ENCODE peak calls at places on chromosome 6, in four cellular contexts. S, H, V and Z are unnamed samples.

GRCh38 chr6:28218312-28219248 is 6.5 kb upstream of the ZSCAN9 start:
- DNase-seq in S (peak), H (peak), V (peak), Z (peak)

GRCh38 chr6:86516087-86516486 is 421.2 kb upstream of the HTR1E start:
- DNase-seq in S (no peak), H (no peak), V (no peak), Z (no peak)

GRCh38 chr6:53235508-53235907 is 86.9 kb upstream of the GCM1 start:
- DNase-seq in S (no peak), H (no peak), V (no peak), Z (no peak)

GRCh38 chr6:147508073-147508870 is at the start of gene SAMD5:
- DNase-seq in S (peak), H (peak), V (peak), Z (peak)

GRCh38 chr6:135935951-135936601 is 84.6 kb downstream of the PDE7B start:
- DNase-seq in S (peak), H (peak), V (no peak), Z (no peak)

GRCh38 chr6:126054802-126055201 is 68.5 kb downstream of the TRMT11 start:
- DNase-seq in S (no peak), H (no peak), V (no peak), Z (no peak)

GRCh38 chr6:11426571-11426970 is 111.0 kb upstream of the TMEM170B start:
- DNase-seq in S (no peak), H (no peak), V (no peak), Z (no peak)

GRCh38 chr6:21856096-21856825 is 262.7 kb downstream of the SOX4 start:
- DNase-seq in S (peak), H (peak), V (peak), Z (no peak)

GRCh38 chr6:121436172-121436965 is 923 bp downstream of the GJA1 start:
- DNase-seq in S (no peak), H (no peak), V (no peak), Z (no peak)

GRCh38 chr6:170555305-170555704 is 1.1 kb downstream of the TBP start:
- DNase-seq in S (no peak), H (no peak), V (no peak), Z (no peak)

GRCh38 chr6:28353981-28354676 is 4.4 kb downstream of the ZKSCAN3 start:
- DNase-seq in S (peak), H (no peak), V (peak), Z (no peak)

GRCh38 chr6:42168650-42169049 is 4.5 kb upstream of the GUCA1A start:
- DNase-seq in S (no peak), H (peak), V (no peak), Z (no peak)
- TF ChIP-seq CTCF in S (no peak), H (no peak), V (no peak), Z (no peak)

DNA sequence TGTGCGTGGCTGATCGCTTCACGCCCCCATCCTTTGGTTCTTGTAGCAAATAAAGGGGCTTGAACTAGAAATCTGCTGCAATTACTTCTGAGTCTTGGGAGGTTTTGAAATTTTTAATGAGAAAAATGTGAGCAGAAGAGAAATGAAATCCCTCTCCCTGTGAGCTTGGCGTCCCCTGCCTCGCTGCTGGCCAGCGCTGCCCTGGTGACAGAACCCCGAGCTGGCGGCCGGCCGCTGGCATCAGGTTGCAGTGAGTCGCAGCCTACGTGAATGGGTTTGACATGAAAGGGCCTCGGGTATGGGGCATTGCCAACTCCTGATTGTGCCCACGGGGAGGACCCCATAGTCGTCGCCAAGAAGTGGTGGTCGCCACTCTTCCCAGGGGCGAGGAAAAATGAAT is 380.4 kb downstream of the THBS2 start:
- DNase-seq in S (no peak), H (no peak), V (no peak), Z (no peak)
- TF ChIP-seq CTCF in S (no peak), H (no peak), V (no peak), Z (no peak)

GRCh38 chr6:95120984-95121383 is 456.4 kb upstream of the MANEA start:
- DNase-seq in S (no peak), H (no peak), V (no peak), Z (no peak)

GRCh38 chr6:95119927-95120326 is 457.4 kb upstream of the MANEA start:
- DNase-seq in S (no peak), H (no peak), V (no peak), Z (no peak)

GRCh38 chr6:95117236-95117635 is 460.1 kb upstream of the MANEA start:
- DNase-seq in S (peak), H (no peak), V (no peak), Z (no peak)
- TF ChIP-seq CTCF in S (no peak), H (no peak), V (no peak), Z (no peak)

GRCh38 chr6:54697423-54697822 is 149.1 kb upstream of the FAM83B start:
- DNase-seq in S (peak), H (peak), V (no peak), Z (no peak)
- TF ChIP-seq CTCF in S (peak), H (peak), V (no peak), Z (no peak)

DNA sequence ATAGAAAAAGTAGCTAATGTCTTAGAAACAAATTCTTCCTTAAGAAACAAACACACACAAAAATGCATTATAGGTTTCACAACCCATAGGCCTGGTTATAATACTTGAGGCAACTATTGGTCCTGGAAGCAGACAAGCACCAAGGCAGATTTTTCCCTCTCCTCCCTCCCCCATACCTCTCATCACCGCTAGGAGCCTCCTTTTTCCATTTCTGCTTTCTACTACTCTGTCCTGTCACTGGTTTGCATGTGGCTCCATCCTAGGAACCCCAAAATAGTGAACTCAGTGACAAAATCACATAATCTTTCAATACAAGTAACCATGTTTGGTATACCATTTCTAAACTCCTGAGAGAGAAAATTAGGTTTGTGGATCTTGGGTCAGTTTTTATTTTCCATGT is 66.1 kb downstream of the HMGCLL1 start:
- DNase-seq in S (no peak), H (no peak), V (no peak), Z (no peak)
- TF ChIP-seq CTCF in S (no peak), H (no peak), V (no peak), Z (no peak)

GRCh38 chr6:114690625-114691024 is 347.8 kb upstream of the HS3ST5 start:
- DNase-seq in S (no peak), H (no peak), V (no peak), Z (no peak)
- TF ChIP-seq CTCF in S (no peak), H (no peak), V (no peak), Z (no peak)

GRCh38 chr6:109782401-109783046 is 91.4 kb downstream of the FIG4 start:
- DNase-seq in S (no peak), H (no peak), V (no peak), Z (no peak)

GRCh38 chr6:109781001-109781400 is 89.9 kb downstream of the FIG4 start:
- DNase-seq in S (no peak), H (peak), V (no peak), Z (no peak)

GRCh38 chr6:109788687-109789086 is 97.6 kb downstream of the FIG4 start:
- DNase-seq in S (no peak), H (peak), V (no peak), Z (no peak)

GRCh38 chr6:109787312-109787711 is 96.2 kb downstream of the FIG4 start:
- DNase-seq in S (no peak), H (no peak), V (no peak), Z (no peak)

DNA sequence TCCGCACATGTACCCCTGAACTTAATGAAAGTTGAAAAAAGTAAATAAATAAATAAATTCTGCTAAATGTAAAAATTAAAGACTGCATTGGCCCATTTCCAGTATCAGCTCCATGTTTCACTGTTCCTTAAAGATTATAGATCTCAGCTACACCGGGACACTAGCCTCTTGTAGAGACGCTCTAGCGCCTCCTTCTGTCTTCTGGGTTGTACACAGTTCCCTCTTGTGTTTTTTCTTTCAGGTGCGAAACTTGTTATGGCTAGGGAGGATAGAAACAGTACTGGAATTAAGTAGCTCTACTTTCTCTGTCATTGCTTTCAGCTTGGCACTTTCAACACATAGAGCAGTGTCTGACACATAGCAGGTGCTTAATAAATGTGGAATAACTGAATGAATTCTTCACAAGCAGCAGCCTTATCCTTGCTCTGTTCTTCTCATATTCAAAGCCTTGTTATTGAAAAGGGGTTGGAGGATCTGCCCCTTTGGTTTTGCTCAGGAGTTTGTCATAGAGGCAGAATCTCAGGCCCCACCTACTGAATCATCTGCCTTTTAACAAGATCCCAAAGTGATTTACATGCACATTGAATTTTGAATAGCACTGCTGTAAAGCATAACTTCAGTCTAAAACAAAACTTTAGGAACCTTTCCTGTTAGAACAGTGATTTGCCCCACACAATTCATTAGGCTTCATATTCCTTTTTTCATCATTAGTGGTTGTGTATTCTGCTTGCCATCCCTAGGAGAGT is 92.3 kb downstream of the FIG4 start:
- DNase-seq in S (no peak), H (peak), V (no peak), Z (no peak)
- TF ChIP-seq CTCF in S (peak), H (peak), V (no peak), Z (no peak)